ENCODE peak calls at places on chromosomes 1 and 21, in four cellular contexts. One of them, this sample, is unnamed.

GRCh38 chr1:52904590-52905375 is 16.8 kb downstream of the ECHDC2 start:
- DNase-seq in heart left ventricle: peak
- DNase-seq in brain microvascular endothelial cell: peak
- DNase-seq in GM12864: no peak
- DNase-seq in this sample: no peak

GRCh38 chr21:31872452-31873274 is at the start of gene HUNK:
- DNase-seq in brain microvascular endothelial cell: peak
- DNase-seq in heart left ventricle: peak
- DNase-seq in GM12864: no peak
- DNase-seq in this sample: no peak

GRCh38 chr21:26177741-26178452 is 7.3 kb upstream of the APP start:
- DNase-seq in heart left ventricle: no peak
- DNase-seq in GM12864: no peak
- DNase-seq in brain microvascular endothelial cell: no peak
- DNase-seq in this sample: no peak

GRCh38 chr1:31762726-31763670 is 1.1 kb downstream of the ADGRB2 start:
- DNase-seq in brain microvascular endothelial cell: no peak
- DNase-seq in heart left ventricle: peak
- DNase-seq in GM12864: no peak
- DNase-seq in this sample: no peak

GRCh38 chr1:55146781-55147180 is 68.4 kb downstream of the USP24 start:
- DNase-seq in heart left ventricle: no peak
- DNase-seq in GM12864: no peak
- DNase-seq in brain microvascular endothelial cell: no peak
- DNase-seq in this sample: peak

GRCh38 chr1:234315091-234315541 is 58.1 kb upstream of the COA6 start:
- DNase-seq in GM12864: no peak
- DNase-seq in heart left ventricle: no peak
- DNase-seq in brain microvascular endothelial cell: no peak
- DNase-seq in this sample: no peak

GRCh38 chr1:202283379-202283844 is 58.3 kb downstream of the UBE2T start:
- DNase-seq in brain microvascular endothelial cell: no peak
- DNase-seq in heart left ventricle: no peak
- DNase-seq in GM12864: no peak
- DNase-seq in this sample: no peak

GRCh38 chr1:171213559-171214454 is 28.7 kb downstream of the FMO2 start:
- DNase-seq in heart left ventricle: no peak
- DNase-seq in brain microvascular endothelial cell: no peak
- DNase-seq in GM12864: no peak
- DNase-seq in this sample: no peak

GRCh38 chr1:108129999-108130398 is 70.1 kb downstream of the SLC25A24 start:
- DNase-seq in brain microvascular endothelial cell: no peak
- DNase-seq in GM12864: no peak
- DNase-seq in heart left ventricle: no peak
- DNase-seq in this sample: no peak

DNA sequence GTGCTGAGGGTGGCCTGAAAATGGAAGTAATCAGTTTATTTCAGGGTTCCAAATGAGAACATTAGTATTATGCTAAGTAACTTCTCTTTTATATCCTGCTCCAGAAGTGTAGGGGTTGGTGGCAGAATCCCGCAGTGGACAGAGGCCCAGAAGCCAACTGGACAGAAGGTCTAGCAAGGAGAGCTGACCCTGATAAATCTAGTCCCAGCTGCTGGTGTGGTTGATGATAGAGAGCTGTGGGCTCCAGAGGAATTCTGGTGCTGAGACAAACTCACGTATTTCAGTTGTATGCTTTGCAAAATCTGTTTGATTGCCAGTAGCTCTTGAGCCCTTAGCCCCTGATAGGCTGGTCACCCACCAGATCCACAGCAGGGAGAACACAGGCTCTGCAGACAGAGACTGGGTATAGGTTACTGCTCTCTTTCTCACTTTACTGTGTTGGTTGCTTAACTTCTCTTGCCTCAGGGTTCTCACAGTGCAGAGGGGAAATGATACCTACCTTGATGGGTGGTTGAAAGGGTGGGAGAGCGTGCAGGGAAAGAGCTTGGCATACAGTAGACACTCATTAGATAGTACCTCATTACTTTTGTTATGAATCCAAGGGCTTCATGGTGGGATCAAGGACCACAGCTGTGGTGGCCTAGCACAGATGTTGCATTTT is 29.6 kb upstream of the CACNA1E start:
- DNase-seq in heart left ventricle: no peak
- DNase-seq in GM12864: no peak
- DNase-seq in brain microvascular endothelial cell: no peak
- DNase-seq in this sample: no peak
- H3K4me3 ChIP-seq in heart left ventricle: no peak
- H3K4me3 ChIP-seq in GM12864: no peak
- H3K4me3 ChIP-seq in brain microvascular endothelial cell: no peak
- H3K4me3 ChIP-seq in this sample: no peak

GRCh38 chr21:43619856-43620255 is 39.4 kb downstream of the HSF2BP start:
- DNase-seq in GM12864: no peak
- DNase-seq in heart left ventricle: no peak
- DNase-seq in brain microvascular endothelial cell: no peak
- DNase-seq in this sample: no peak
- TF ChIP-seq CTCF in GM12864: no peak
- TF ChIP-seq CTCF in heart left ventricle: no peak
- TF ChIP-seq CTCF in brain microvascular endothelial cell: peak
- TF ChIP-seq CTCF in this sample: peak

GRCh38 chr21:45981154-45981606 is 390 bp upstream of the COL6A1 start:
- DNase-seq in heart left ventricle: peak
- DNase-seq in brain microvascular endothelial cell: peak
- DNase-seq in GM12864: no peak
- DNase-seq in this sample: peak
- H3K4me3 ChIP-seq in heart left ventricle: peak
- H3K4me3 ChIP-seq in brain microvascular endothelial cell: peak
- H3K4me3 ChIP-seq in GM12864: peak
- H3K4me3 ChIP-seq in this sample: peak

GRCh38 chr1:94090761-94091160 is 30.2 kb downstream of the ABCA4 start:
- DNase-seq in GM12864: no peak
- DNase-seq in brain microvascular endothelial cell: no peak
- DNase-seq in heart left ventricle: no peak
- DNase-seq in this sample: no peak
- TF ChIP-seq CTCF in GM12864: no peak
- TF ChIP-seq CTCF in brain microvascular endothelial cell: no peak
- TF ChIP-seq CTCF in heart left ventricle: no peak
- TF ChIP-seq CTCF in this sample: no peak

DNA sequence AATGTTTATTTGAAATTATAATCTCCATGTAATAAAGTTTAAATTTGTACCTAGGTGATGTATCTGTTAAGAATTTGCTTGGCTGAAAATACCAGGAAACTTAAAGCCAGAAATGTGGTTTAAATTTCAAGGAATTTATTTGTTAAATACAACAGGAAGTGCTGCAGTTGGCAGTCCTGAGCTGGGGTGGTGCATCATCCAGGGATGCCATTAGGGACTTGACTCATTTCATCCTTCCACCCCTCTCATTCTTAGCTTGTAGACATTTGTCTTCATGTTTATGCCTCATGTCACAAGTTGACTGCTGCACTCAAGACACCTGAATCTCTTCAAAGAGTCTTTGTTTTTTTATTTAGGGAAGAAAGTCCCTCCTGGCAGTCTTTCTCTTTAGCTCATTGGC is 175.9 kb downstream of the LHX8 start:
- DNase-seq in heart left ventricle: no peak
- DNase-seq in brain microvascular endothelial cell: no peak
- DNase-seq in GM12864: no peak
- DNase-seq in this sample: no peak
- H3K4me3 ChIP-seq in heart left ventricle: no peak
- H3K4me3 ChIP-seq in brain microvascular endothelial cell: no peak
- H3K4me3 ChIP-seq in GM12864: no peak
- H3K4me3 ChIP-seq in this sample: no peak

GRCh38 chr1:156465747-156466365 is 34.7 kb downstream of the MEF2D start:
- DNase-seq in GM12864: no peak
- DNase-seq in brain microvascular endothelial cell: peak
- DNase-seq in heart left ventricle: no peak
- DNase-seq in this sample: no peak
- TF ChIP-seq CTCF in GM12864: peak
- TF ChIP-seq CTCF in brain microvascular endothelial cell: peak
- TF ChIP-seq CTCF in heart left ventricle: no peak
- TF ChIP-seq CTCF in this sample: no peak

DNA sequence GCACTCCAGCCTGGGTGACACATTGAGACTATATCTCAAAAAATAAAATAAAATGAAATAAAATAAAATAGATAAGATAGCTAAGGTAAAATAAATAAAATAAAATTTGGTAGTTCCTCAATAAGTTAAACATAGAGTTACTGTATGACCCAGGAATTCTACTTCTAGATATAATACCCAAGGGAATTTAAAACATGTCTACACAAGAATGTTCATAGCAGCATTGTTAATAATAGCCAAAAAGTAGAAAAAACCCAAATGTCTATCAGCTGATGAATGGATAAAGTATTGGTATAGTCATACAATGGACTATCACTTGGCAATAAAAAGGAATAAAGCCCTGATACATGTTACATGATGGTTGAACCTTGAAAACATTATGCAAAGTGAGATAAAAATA is 47.8 kb downstream of the CEP350 start:
- DNase-seq in brain microvascular endothelial cell: no peak
- DNase-seq in GM12864: no peak
- DNase-seq in heart left ventricle: no peak
- DNase-seq in this sample: no peak
- H3K4me3 ChIP-seq in brain microvascular endothelial cell: no peak
- H3K4me3 ChIP-seq in GM12864: no peak
- H3K4me3 ChIP-seq in heart left ventricle: no peak
- H3K4me3 ChIP-seq in this sample: no peak

GRCh38 chr1:33050221-33051076 is 13.8 kb upstream of the AK2 start:
- DNase-seq in heart left ventricle: no peak
- DNase-seq in brain microvascular endothelial cell: peak
- DNase-seq in GM12864: no peak
- DNase-seq in this sample: no peak
- TF ChIP-seq CTCF in heart left ventricle: no peak
- TF ChIP-seq CTCF in brain microvascular endothelial cell: peak
- TF ChIP-seq CTCF in GM12864: no peak
- TF ChIP-seq CTCF in this sample: no peak

GRCh38 chr1:25773441-25774125 is 26.4 kb upstream of the SELENON start:
- DNase-seq in brain microvascular endothelial cell: no peak
- DNase-seq in GM12864: no peak
- DNase-seq in heart left ventricle: no peak
- DNase-seq in this sample: no peak
- H3K4me3 ChIP-seq in brain microvascular endothelial cell: no peak
- H3K4me3 ChIP-seq in GM12864: no peak
- H3K4me3 ChIP-seq in heart left ventricle: no peak
- H3K4me3 ChIP-seq in this sample: no peak

This sample was measured in LNCaP clone FGC.